ENCODE peak calls at places on chromosome 22, in six cellular contexts. R, Q, Z, D, K and I are unnamed samples.

GRCh38 chr22:27512283-27512761 is 289.2 kb downstream of the MN1 start:
- DNase-seq in R (no peak), Q (no peak), Z (peak), D (no peak), K (peak), I (no peak)

GRCh38 chr22:45197606-45198462 is 34.1 kb downstream of the NUP50 start:
- DNase-seq in R (no peak), Q (no peak), Z (no peak), D (no peak), K (no peak), I (no peak)

GRCh38 chr22:18110944-18111758 is 542 bp downstream of the TUBA8 start:
- DNase-seq in R (no peak), Q (no peak), Z (no peak), D (no peak), K (no peak), I (no peak)

GRCh38 chr22:44588348-44588747 is 90.3 kb upstream of the RTL6 start:
- DNase-seq in R (no peak), Q (no peak), Z (no peak), D (no peak), K (peak), I (no peak)

GRCh38 chr22:37033605-37034430 is 14.3 kb downstream of the MPST start:
- DNase-seq in R (no peak), Q (no peak), Z (peak), D (no peak), K (no peak), I (no peak)

GRCh38 chr22:19422440-19423301 is 8.9 kb downstream of the HIRA start:
- DNase-seq in R (no peak), Q (no peak), Z (no peak), D (no peak), K (no peak), I (no peak)

GRCh38 chr22:24521791-24522245 is 26.7 kb downstream of the UPB1 start:
- DNase-seq in R (peak), Q (peak), Z (peak), D (no peak), K (no peak), I (peak)

GRCh38 chr22:37503850-37504249 is 15.4 kb downstream of the CARD10 start:
- DNase-seq in R (no peak), Q (no peak), Z (peak), D (no peak), K (no peak), I (no peak)

GRCh38 chr22:30730351-30730750 is 35.7 kb downstream of the OSBP2 start:
- DNase-seq in R (no peak), Q (no peak), Z (no peak), D (no peak), K (no peak), I (no peak)

GRCh38 chr22:43860831-43861230 is 1.5 kb downstream of the SULT4A1 start:
- DNase-seq in R (no peak), Q (no peak), Z (no peak), D (no peak), K (peak), I (no peak)